ENCODE peak calls at places on chromosome 15, in six cellular contexts. X, Q, F, N, B and E are unnamed samples.

GRCh38 chr15:31278056-31278445 is 48.6 kb upstream of the KLF13 start:
- DNase-seq in X (no peak), Q (no peak), F (no peak), N (peak; percentile 27), B (no peak), E (no peak)

GRCh38 chr15:86837631-86838030 is 758.0 kb downstream of the AGBL1 start:
- DNase-seq in X (no peak), Q (no peak), F (no peak), N (no peak), B (no peak), E (no peak)

GRCh38 chr15:96316953-96317629 is 13.4 kb upstream of the NR2F2 start:
- DNase-seq in X (no peak), Q (no peak), F (no peak), N (no peak), B (no peak), E (no peak)

GRCh38 chr15:93331545-93332117 is 242.6 kb upstream of the RGMA start:
- DNase-seq in X (no peak), Q (no peak), F (peak; percentile 59), N (peak; percentile 79), B (no peak), E (no peak)

GRCh38 chr15:79031201-79031600 is 59.4 kb downstream of the RASGRF1 start:
- DNase-seq in X (no peak), Q (no peak), F (no peak), N (no peak), B (no peak), E (no peak)

GRCh38 chr15:86425746-86426145 is 346.1 kb downstream of the AGBL1 start:
- DNase-seq in X (no peak), Q (no peak), F (no peak), N (no peak), B (no peak), E (no peak)

GRCh38 chr15:65937476-65937875 is 68.2 kb downstream of the RAB11A start:
- DNase-seq in X (peak; percentile 15), Q (no peak), F (no peak), N (no peak), B (peak; percentile 6), E (no peak)

GRCh38 chr15:74964794-74965193 is 8.2 kb upstream of the RPP25 start:
- DNase-seq in X (peak; percentile 51), Q (no peak), F (no peak), N (no peak), B (peak; percentile 52), E (no peak)

GRCh38 chr15:93152264-93152884 is 63.4 kb upstream of the RGMA start:
- DNase-seq in X (no peak), Q (no peak), F (no peak), N (no peak), B (no peak), E (no peak)

GRCh38 chr15:90529369-90530249 is at the start of gene CRTC3:
- DNase-seq in X (peak; percentile 48), Q (peak; percentile 35), F (no peak), N (peak; percentile 46), B (peak; percentile 64), E (peak; percentile 93)

GRCh38 chr15:99446565-99447496 is 119.0 kb upstream of the MEF2A start:
- DNase-seq in X (no peak), Q (no peak), F (no peak), N (peak; percentile 38), B (no peak), E (no peak)

GRCh38 chr15:87736921-87737389 is 519.6 kb downstream of the NTRK3 start:
- DNase-seq in X (peak; percentile 22), Q (no peak), F (no peak), N (no peak), B (no peak), E (no peak)

GRCh38 chr15:56781666-56782065 is 48.4 kb upstream of the ZNF280D start:
- DNase-seq in X (no peak), Q (no peak), F (no peak), N (no peak), B (no peak), E (no peak)

GRCh38 chr15:92653836-92654524 is 1.6 kb downstream of the FAM174B start:
- DNase-seq in X (no peak), Q (no peak), F (no peak), N (no peak), B (peak; percentile 12), E (peak; percentile 45)

GRCh38 chr15:97929456-97930229 is 30.9 kb upstream of the ARRDC4 start:
- DNase-seq in X (no peak), Q (no peak), F (no peak), N (no peak), B (no peak), E (no peak)

GRCh38 chr15:41695750-41696436 is 35.7 kb downstream of the MGA start:
- DNase-seq in X (peak; percentile 73), Q (no peak), F (no peak), N (no peak), B (peak; percentile 64), E (peak; percentile 31)

GRCh38 chr15:55196458-55197361 is at the start of gene RSL24D1:
- DNase-seq in X (peak; percentile 99), Q (peak; percentile 89), F (peak; percentile 97), N (peak; percentile 98), B (peak; percentile 99), E (peak; percentile 100)

GRCh38 chr15:50906954-50907865 is 1.3 kb upstream of the AP4E1 start:
- DNase-seq in X (peak; percentile 4), Q (no peak), F (no peak), N (no peak), B (peak; percentile 30), E (peak; percentile 25)

GRCh38 chr15:82540055-82540983 is at the start of gene RPS17:
- DNase-seq in X (peak; percentile 93), Q (peak; percentile 92), F (peak; percentile 91), N (peak; percentile 96), B (peak; percentile 95), E (peak; percentile 94)

GRCh38 chr15:70362911-70363310 is 265.2 kb upstream of the TLE3 start:
- DNase-seq in X (peak; percentile 18), Q (no peak), F (peak; percentile 13), N (peak; percentile 75), B (peak; percentile 55), E (peak; percentile 31)

GRCh38 chr15:78242128-78242527 is 7.8 kb upstream of the ACSBG1 start:
- DNase-seq in X (no peak), Q (peak; percentile 12), F (no peak), N (peak; percentile 64), B (peak; percentile 37), E (peak; percentile 16)

GRCh38 chr15:70569139-70569717 is 194.1 kb downstream of the UACA start:
- DNase-seq in X (peak; percentile 71), Q (no peak), F (no peak), N (peak; percentile 32), B (peak; percentile 62), E (peak; percentile 18)

GRCh38 chr15:95604634-95605036 is 725.9 kb upstream of the NR2F2 start:
- DNase-seq in X (peak; percentile 94), Q (no peak), F (no peak), N (no peak), B (peak; percentile 81), E (no peak)

GRCh38 chr15:63463030-63463429 is 41.4 kb upstream of the USP3 start:
- DNase-seq in X (no peak), Q (no peak), F (no peak), N (no peak), B (no peak), E (no peak)

GRCh38 chr15:32856753-32857152 is 138.9 kb downstream of the GREM1 start:
- DNase-seq in X (peak; percentile 81), Q (no peak), F (no peak), N (no peak), B (peak; percentile 61), E (peak; percentile 70)

GRCh38 chr15:60893886-60894285 is 335.2 kb downstream of the RORA start:
- DNase-seq in X (no peak), Q (no peak), F (no peak), N (no peak), B (no peak), E (no peak)

GRCh38 chr15:36965561-36966342 is 134.6 kb downstream of the MEIS2 start:
- DNase-seq in X (no peak), Q (no peak), F (no peak), N (no peak), B (peak; percentile 38), E (no peak)
- H3K14ac ChIP-seq in X (no peak overlapping the region), Q (no peak overlapping the region), F (no peak overlapping the region), N (no peak overlapping the region), B (no peak overlapping the region), E (no peak overlapping the region)

GRCh38 chr15:81001180-81002003 is 669 bp downstream of the TLNRD1 start:
- DNase-seq in X (peak; percentile 35), Q (peak; percentile 31), F (no peak), N (peak; percentile 48), B (peak; percentile 73), E (peak; percentile 79)

GRCh38 chr15:81002004-81002253 is 1.2 kb downstream of the TLNRD1 start:
- DNase-seq in X (no peak), Q (no peak), F (no peak), N (no peak), B (no peak), E (no peak)

GRCh38 chr15:81000144-81000625 is 538 bp upstream of the TLNRD1 start:
- DNase-seq in X (no peak), Q (no peak), F (no peak), N (no peak), B (no peak), E (no peak)

GRCh38 chr15:80999623-81000036 is 1.1 kb upstream of the TLNRD1 start:
- DNase-seq in X (no peak), Q (no peak), F (no peak), N (no peak), B (no peak), E (peak; percentile 40)

GRCh38 chr15:81000626-81001179 is at the start of gene TLNRD1:
- DNase-seq in X (peak; percentile 92), Q (peak; percentile 85), F (no peak), N (peak; percentile 90), B (peak; percentile 93), E (peak; percentile 91)
- H4K8ac ChIP-seq in X (peak within 1 kb of the TSS; percentile 90), Q (no peak within 1 kb of the TSS), F (peak within 1 kb of the TSS; percentile 88), N (no peak within 1 kb of the TSS), B (peak within 1 kb of the TSS; percentile 96), E (peak within 1 kb of the TSS; percentile 98)

DNA sequence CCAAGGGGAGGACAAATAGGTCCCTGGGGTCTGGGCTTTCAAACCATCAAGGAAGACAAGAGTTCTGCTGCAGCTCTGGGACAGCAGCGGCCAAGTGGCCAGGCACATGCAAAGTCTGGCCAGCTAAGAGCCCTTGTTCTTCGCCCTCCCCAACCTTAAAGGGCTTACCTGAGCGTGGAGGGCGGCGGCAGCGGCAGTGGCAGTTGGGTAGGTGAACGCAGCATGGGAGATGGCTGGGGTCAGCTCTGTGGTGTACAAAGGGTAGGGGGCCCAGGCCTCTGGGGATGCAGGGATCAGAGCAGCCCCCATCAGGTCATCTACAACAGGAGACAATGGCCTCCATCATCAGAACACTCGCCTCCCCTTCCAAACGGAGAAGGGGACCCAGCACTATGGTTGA is 27.1 kb downstream of the RBPMS2 start:
- DNase-seq in X (no peak), Q (no peak), F (no peak), N (no peak), B (no peak), E (no peak)
- H3K14ac ChIP-seq in X (no peak overlapping the region), Q (no peak overlapping the region), F (no peak overlapping the region), N (no peak overlapping the region), B (no peak overlapping the region), E (no peak overlapping the region)

DNA sequence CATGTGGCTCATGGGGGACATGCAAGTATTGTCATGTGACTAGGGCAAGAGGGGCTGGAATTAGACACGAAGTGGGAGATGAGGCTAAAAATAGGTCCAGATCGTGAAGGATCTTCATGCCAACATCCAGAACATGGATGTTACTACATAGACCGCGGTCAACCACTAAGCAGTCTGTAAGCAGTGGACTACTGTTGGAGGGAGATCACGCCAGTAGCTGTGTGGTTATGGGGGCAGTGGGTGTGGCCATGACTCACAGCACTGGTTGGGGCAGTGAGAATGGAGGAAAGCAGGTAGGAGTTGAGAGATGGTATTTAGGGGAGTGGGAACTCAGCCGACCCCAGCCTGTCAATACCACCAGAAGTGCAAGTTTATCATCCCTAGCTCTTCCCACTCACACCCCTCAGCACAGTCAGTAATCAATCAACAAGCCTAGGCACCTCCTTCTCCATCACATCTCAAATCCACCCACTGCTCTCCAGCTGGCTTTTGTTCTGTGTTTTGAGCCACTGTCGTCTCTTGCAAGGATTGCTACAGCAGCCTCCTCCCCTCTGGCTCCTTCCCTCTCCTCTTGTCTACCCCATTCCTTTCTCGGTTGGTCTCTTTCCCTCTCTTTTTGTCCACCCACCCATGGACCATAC is 107.2 kb upstream of the ABHD17C start:
- DNase-seq in X (peak; percentile 81), Q (no peak), F (no peak), N (peak; percentile 20), B (peak; percentile 82), E (peak; percentile 51)
- H4K8ac ChIP-seq in X (peak overlapping the region; percentile 97), Q (no peak overlapping the region), F (no peak overlapping the region), N (no peak overlapping the region), B (peak overlapping the region; percentile 42), E (no peak overlapping the region)